ENCODE peak calls at places on chromosome 16, in four cellular contexts. B is H1, Y is SK-N-SH, M is HCT116. J is an unnamed sample. For H3K4me1, the result is how much of the 10 kb centered on the place peaks cover.

GRCh38 chr16:23359092-23359760 is 57.1 kb downstream of the SCNN1B start:
- DNase-seq in B (no peak), Y (no peak), M (no peak), J (no peak)

GRCh38 chr16:47059991-47060390 is 83.8 kb downstream of the NETO2 start:
- DNase-seq in B (no peak), Y (no peak), M (no peak), J (no peak)

GRCh38 chr16:86897486-86897885 is 319.1 kb downstream of the FOXL1 start:
- DNase-seq in B (no peak), Y (no peak), M (no peak), J (no peak)

GRCh38 chr16:610513-611381 is 20.0 kb upstream of the WFIKKN1 start:
- DNase-seq in B (no peak), Y (peak), M (no peak), J (peak)

GRCh38 chr16:27432600-27432957 is 30.6 kb downstream of the IL21R start:
- DNase-seq in B (no peak), Y (no peak), M (no peak), J (no peak)

GRCh38 chr16:83899272-83899897 is 470 bp downstream of the MLYCD start:
- DNase-seq in B (no peak), Y (peak), M (no peak), J (peak)

GRCh38 chr16:30786115-30786935 is 680 bp downstream of the ZNF629 start:
- DNase-seq in B (no peak), Y (peak), M (no peak), J (peak)

GRCh38 chr16:57240872-57241271 is 4.2 kb upstream of the ARL2BP start:
- DNase-seq in B (no peak), Y (no peak), M (no peak), J (no peak)

GRCh38 chr16:57724541-57724940 is 11.0 kb upstream of the KATNB1 start:
- DNase-seq in B (no peak), Y (no peak), M (no peak), J (no peak)

GRCh38 chr16:57846078-57846697 is 43.9 kb upstream of the KIFC3 start:
- DNase-seq in B (peak), Y (no peak), M (no peak), J (peak)

GRCh38 chr16:49834496-49835009 is 21.4 kb downstream of the ZNF423 start:
- DNase-seq in B (no peak), Y (peak), M (no peak), J (peak)

GRCh38 chr16:2596747-2597559 is 59.1 kb downstream of the PDPK1 start:
- DNase-seq in B (no peak), Y (no peak), M (no peak), J (no peak)

GRCh38 chr16:2795714-2796143 is 2.5 kb upstream of the PRSS41 start:
- DNase-seq in B (no peak), Y (no peak), M (no peak), J (no peak)

GRCh38 chr16:68503334-68503733 is 35.8 kb upstream of the ZFP90 start:
- DNase-seq in B (no peak), Y (no peak), M (no peak), J (no peak)

GRCh38 chr16:79805621-79806020 is 205.1 kb upstream of the MAF start:
- DNase-seq in B (no peak), Y (no peak), M (no peak), J (peak)

GRCh38 chr16:77833906-77834599 is 45.7 kb downstream of the VAT1L start:
- DNase-seq in B (peak), Y (no peak), M (no peak), J (peak)

GRCh38 chr16:55993088-55993487 is 117.9 kb upstream of the CES5A start:
- DNase-seq in B (no peak), Y (no peak), M (no peak), J (no peak)
- H3K4me2 ChIP-seq in B (no peak), Y (no peak), M (no peak), J (no peak)

GRCh38 chr16:15985144-15985543 is 35.7 kb downstream of the ABCC1 start:
- DNase-seq in B (no peak), Y (no peak), M (no peak), J (no peak)
- H3K4me1 ChIP-seq in B (under half), Y (under half), M (under half), J (under half)

GRCh38 chr16:81758376-81758775 is 20.7 kb upstream of the PLCG2 start:
- DNase-seq in B (no peak), Y (no peak), M (peak), J (no peak)

GRCh38 chr16:81752876-81753227 is 26.2 kb upstream of the PLCG2 start:
- DNase-seq in B (no peak), Y (no peak), M (no peak), J (no peak)

GRCh38 chr16:81754810-81755209 is 24.3 kb upstream of the PLCG2 start:
- DNase-seq in B (no peak), Y (no peak), M (no peak), J (no peak)

GRCh38 chr16:81752225-81752875 is 26.7 kb upstream of the PLCG2 start:
- DNase-seq in B (no peak), Y (no peak), M (no peak), J (peak)

DNA sequence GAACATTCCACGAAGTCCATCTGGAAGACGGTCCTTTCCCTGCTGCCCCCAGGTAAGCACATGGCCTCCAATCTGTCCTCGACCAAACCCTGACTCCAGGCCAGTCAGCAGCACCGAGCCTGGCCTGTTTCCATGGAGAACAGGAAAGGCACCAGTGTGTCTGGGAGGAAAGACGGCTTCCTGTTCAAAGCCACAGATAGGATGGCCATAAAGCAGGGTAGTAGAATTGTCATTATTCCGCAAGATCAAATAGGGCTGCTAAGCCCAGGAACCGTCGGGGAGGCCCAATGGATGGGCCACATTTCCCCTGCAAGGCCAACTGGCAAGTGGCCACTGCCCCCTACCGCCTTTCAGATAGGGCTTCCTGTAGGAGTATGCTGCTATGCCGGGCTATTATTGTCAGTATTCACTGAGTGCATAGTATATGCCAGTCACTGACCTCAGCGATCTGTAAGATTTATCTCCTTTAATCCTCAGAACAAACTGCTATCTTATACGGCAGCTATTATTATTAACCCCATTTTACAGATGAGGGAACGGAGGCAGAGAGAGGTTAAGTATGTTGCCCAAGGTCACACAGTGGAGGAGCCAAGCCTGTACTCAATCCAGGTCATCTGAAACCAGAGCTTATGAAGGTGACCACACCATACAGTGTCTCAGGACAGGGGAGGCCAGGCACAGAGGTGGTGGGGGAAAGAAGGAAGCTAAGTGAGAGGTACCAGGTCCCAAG is 23.0 kb upstream of the PLCG2 start:
- DNase-seq in B (no peak), Y (no peak), M (no peak), J (peak)
- TF ChIP-seq POLR2AphosphoS5 in B (no peak), Y (no peak), M (no peak), J (no peak)

DNA sequence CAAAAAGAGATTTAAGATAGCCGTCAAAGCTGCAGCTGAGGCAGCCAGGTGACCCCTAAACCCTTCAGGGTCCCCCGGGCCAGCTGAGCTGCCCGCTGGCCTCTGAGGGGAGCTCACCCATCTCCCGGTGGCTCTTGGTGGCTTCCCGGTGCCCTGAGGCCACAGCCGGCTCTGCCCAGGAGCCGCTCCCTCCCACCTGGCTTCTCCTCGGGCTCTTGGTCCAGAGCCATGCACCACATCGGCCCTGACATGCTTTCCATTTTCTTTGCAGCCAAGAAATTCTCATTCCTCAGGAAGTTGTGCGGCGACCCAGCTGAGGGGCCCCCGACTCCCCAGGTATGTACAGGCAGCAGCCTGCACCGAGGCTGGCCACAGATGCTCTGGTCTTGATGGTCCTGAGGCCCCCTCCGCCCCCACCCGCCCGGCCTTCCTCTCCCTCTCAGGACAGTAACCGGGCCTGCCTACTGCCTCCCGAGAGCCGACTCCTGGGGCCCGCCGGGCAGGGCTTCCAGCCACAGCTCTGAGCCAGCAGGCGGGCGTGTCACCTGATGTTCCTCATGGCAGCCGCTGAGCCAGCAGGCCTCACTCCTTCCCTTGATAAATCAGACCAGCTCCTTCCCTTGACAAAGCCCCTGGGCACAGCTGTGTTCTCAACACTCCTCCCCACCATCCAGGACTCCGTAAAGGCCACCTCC is 28.4 kb upstream of the ZFPM1 start:
- DNase-seq in B (no peak), Y (no peak), M (no peak), J (no peak)
- H3K4me2 ChIP-seq in B (no peak), Y (no peak), M (no peak), J (no peak)

J was measured in GM23338.